ENCODE peak calls at places on chromosome 13, in six cellular contexts. G is smooth muscle cell of the brain vasculature, D is M059J, R is hepatocyte, B is neural crest cell, I is NCI-H2227 treated with DMSO at 0.1 percent for 48 hours. C is an unnamed sample.

GRCh38 chr13:74529968-74530367 is 395.8 kb upstream of the KLF12 start:
- DNase-seq in R (no peak), I (peak; percentile 85), B (no peak), D (no peak), G (no peak), C (no peak)

GRCh38 chr13:104025303-104025702 is 959.1 kb upstream of the SLC10A2 start:
- DNase-seq in B (no peak), D (no peak), I (no peak), R (no peak), G (no peak), C (no peak)

GRCh38 chr13:47216176-47216822 is 319.4 kb upstream of the HTR2A start:
- DNase-seq in G (no peak), B (no peak), I (no peak), D (peak; percentile 69), R (peak; percentile 19), C (no peak)

GRCh38 chr13:72545030-72545719 is 182.3 kb downstream of the MZT1 start:
- DNase-seq in G (no peak), D (no peak), R (no peak), B (no peak), I (no peak), C (no peak)

GRCh38 chr13:83333614-83334388 is 548.5 kb downstream of the SLITRK1 start:
- DNase-seq in R (no peak), B (no peak), D (no peak), I (no peak), G (no peak), C (no peak)

GRCh38 chr13:43544011-43544410 is 242.8 kb downstream of the ENOX1 start:
- DNase-seq in B (no peak), I (no peak), D (peak; percentile 43), G (no peak), R (no peak), C (no peak)

GRCh38 chr13:78897200-78897599 is 238.2 kb upstream of the OBI1 start:
- DNase-seq in R (no peak), D (no peak), I (no peak), B (no peak), G (no peak), C (no peak)

GRCh38 chr13:41222259-41222852 is 28.0 kb upstream of the KBTBD7 start:
- DNase-seq in D (peak; percentile 57), R (peak; percentile 68), B (peak; percentile 51), G (no peak), I (peak; percentile 20), C (no peak)

GRCh38 chr13:41411060-41411459 is 46.3 kb upstream of the RGCC start:
- DNase-seq in G (no peak), B (no peak), I (no peak), R (no peak), D (no peak), C (no peak)

GRCh38 chr13:77800219-77800618 is 102.7 kb downstream of the SLAIN1 start:
- DNase-seq in B (no peak), R (no peak), G (no peak), D (no peak), I (no peak), C (no peak)

GRCh38 chr13:62510906-62511655 is 1095.4 kb upstream of the PCDH20 start:
- DNase-seq in I (no peak), D (no peak), G (no peak), B (no peak), R (no peak), C (no peak)

GRCh38 chr13:102555914-102556553 is 40.8 kb upstream of the TPP2 start:
- DNase-seq in I (peak; percentile 46), R (peak; percentile 30), B (peak; percentile 20), D (peak; percentile 54), G (peak; percentile 6), C (no peak)

GRCh38 chr13:26855921-26856320 is 95.3 kb upstream of the GPR12 start:
- DNase-seq in G (no peak), B (no peak), I (no peak), R (no peak), D (no peak), C (no peak)

GRCh38 chr13:99416411-99417121 is 84.7 kb upstream of the TM9SF2 start:
- DNase-seq in R (no peak), I (no peak), B (no peak), D (no peak), G (no peak), C (no peak)

GRCh38 chr13:108425056-108425455 is 155.5 kb downstream of the TNFSF13B start:
- DNase-seq in D (no peak), R (no peak), B (no peak), G (no peak), I (no peak), C (no peak)

GRCh38 chr13:102598061-102598460 is 1.3 kb downstream of the TPP2 start:
- DNase-seq in I (no peak), G (no peak), R (no peak), B (no peak), D (peak; percentile 3), C (no peak)

GRCh38 chr13:99985243-99985874 is 3.8 kb downstream of the ZIC2 start:
- DNase-seq in R (peak; percentile 22), B (no peak), I (no peak), G (no peak), D (no peak), C (no peak)

GRCh38 chr13:77698211-77699058 is 948 bp downstream of the SLAIN1 start:
- DNase-seq in D (peak; percentile 2), I (peak; percentile 17), R (peak; percentile 59), G (no peak), B (peak; percentile 32), C (no peak)

GRCh38 chr13:24923305-24923640 is 159.3 kb downstream of the RNF17 start:
- DNase-seq in G (peak; percentile 43), D (peak; percentile 71), B (no peak), I (peak; percentile 75), R (peak; percentile 40), C (peak; percentile 39)

GRCh38 chr13:76822691-76823267 is 63.4 kb downstream of the KCTD12 start:
- DNase-seq in G (no peak), B (no peak), R (no peak), D (peak; percentile 60), I (no peak), C (peak; percentile 60)

C was measured in glomerular endothelial cell.